ENCODE peak calls at places on chromosome 2, in seven cellular contexts. Z is hepatocyte, B is AG10803, C is fibroblast of lung, O is GM12865, N is A549, E is natural killer cell. X is an unnamed sample.

GRCh38 chr2:130756041-130756720 is 841 bp downstream of the AMER3 start:
- DNase-seq in Z (peak; percentile 81), B (no peak), C (no peak), O (no peak), N (peak; percentile 23), E (peak; percentile 33), X (no peak)

GRCh38 chr2:23199115-23199918 is 185.7 kb upstream of the KLHL29 start:
- DNase-seq in Z (no peak), B (peak; percentile 30), C (peak; percentile 36), O (peak; percentile 42), N (peak; percentile 13), E (no peak), X (no peak)

GRCh38 chr2:147968571-147968970 is 52.0 kb downstream of the ORC4 start:
- DNase-seq in Z (no peak), B (no peak), C (no peak), O (no peak), N (no peak), E (no peak), X (no peak)

GRCh38 chr2:53584986-53585385 is 182.6 kb upstream of the CHAC2 start:
- DNase-seq in Z (no peak), B (no peak), C (no peak), O (no peak), N (no peak), E (no peak), X (no peak)

GRCh38 chr2:32977228-32977758 is 30.5 kb downstream of the LTBP1 start:
- DNase-seq in Z (peak; percentile 42), B (no peak), C (peak; percentile 43), O (no peak), N (no peak), E (no peak), X (no peak)

GRCh38 chr2:21422050-21422449 is 298.3 kb downstream of the TDRD15 start:
- DNase-seq in Z (peak; percentile 51), B (no peak), C (peak; percentile 46), O (peak; percentile 64), N (no peak), E (no peak), X (no peak)

GRCh38 chr2:224284134-224284946 is 117.6 kb downstream of the FAM124B start:
- DNase-seq in Z (peak; percentile 41), B (peak; percentile 26), C (peak; percentile 54), O (peak; percentile 26), N (peak; percentile 10), E (no peak), X (no peak)

GRCh38 chr2:233756429-233757081 is 3.5 kb upstream of the UGT1A1 start:
- DNase-seq in Z (peak; percentile 58), B (no peak), C (no peak), O (no peak), N (peak; percentile 21), E (no peak), X (no peak)

GRCh38 chr2:204654679-204655078 is 109.4 kb downstream of the PARD3B start:
- DNase-seq in Z (no peak), B (peak; percentile 3), C (peak; percentile 53), O (no peak), N (no peak), E (no peak), X (no peak)

GRCh38 chr2:68889500-68889899 is 18.3 kb upstream of the BMP10 start:
- DNase-seq in Z (no peak), B (no peak), C (peak; percentile 27), O (no peak), N (no peak), E (no peak), X (no peak)

GRCh38 chr2:110837421-110838409 is 105.3 kb downstream of the ACOXL start:
- DNase-seq in Z (no peak), B (no peak), C (peak; percentile 3), O (no peak), N (no peak), E (no peak), X (no peak)

GRCh38 chr2:174750923-174751441 is 13.3 kb downstream of the CHRNA1 start:
- DNase-seq in Z (no peak), B (no peak), C (no peak), O (peak; percentile 82), N (no peak), E (peak; percentile 28), X (no peak)

GRCh38 chr2:158776236-158776635 is 18.9 kb upstream of the DAPL1 start:
- DNase-seq in Z (no peak), B (no peak), C (no peak), O (no peak), N (no peak), E (no peak), X (no peak)

GRCh38 chr2:158923641-158924040 is 44.8 kb upstream of the TANC1 start:
- DNase-seq in Z (no peak), B (no peak), C (no peak), O (no peak), N (no peak), E (no peak), X (no peak)

GRCh38 chr2:20977497-20977896 is 66.4 kb downstream of the APOB start:
- DNase-seq in Z (no peak), B (no peak), C (no peak), O (no peak), N (no peak), E (no peak), X (no peak)

GRCh38 chr2:41722668-41723369 is 325.0 kb upstream of the PKDCC start:
- DNase-seq in Z (no peak), B (peak; percentile 12), C (peak; percentile 72), O (peak; percentile 25), N (no peak), E (no peak), X (no peak)

GRCh38 chr2:130908832-130909231 is 72.1 kb downstream of the ARHGEF4 start:
- DNase-seq in Z (no peak), B (no peak), C (no peak), O (no peak), N (no peak), E (no peak), X (no peak)

GRCh38 chr2:36753706-36754221 is 57.3 kb downstream of the VIT start:
- DNase-seq in Z (no peak), B (no peak), C (no peak), O (no peak), N (no peak), E (no peak), X (no peak)

GRCh38 chr2:197240713-197241050 is 69.9 kb downstream of the ANKRD44 start:
- DNase-seq in Z (no peak), B (no peak), C (no peak), O (no peak), N (no peak), E (no peak), X (no peak)

GRCh38 chr2:75055820-75056675 is 97.6 kb downstream of the POLE4 start:
- DNase-seq in Z (no peak), B (peak; percentile 88), C (no peak), O (peak; percentile 94), N (no peak), E (no peak), X (no peak)

GRCh38 chr2:48479923-48480322 is 50.0 kb upstream of the STON1 start:
- DNase-seq in Z (peak; percentile 15), B (no peak), C (peak; percentile 34), O (no peak), N (no peak), E (no peak), X (no peak)

GRCh38 chr2:239383036-239383795 is 17.6 kb downstream of the HDAC4 start:
- DNase-seq in Z (no peak), B (no peak), C (no peak), O (no peak), N (no peak), E (no peak), X (no peak)

GRCh38 chr2:66897181-66897580 is 462.3 kb downstream of the MEIS1 start:
- DNase-seq in Z (no peak), B (peak; percentile 81), C (peak; percentile 42), O (no peak), N (no peak), E (no peak), X (no peak)

DNA sequence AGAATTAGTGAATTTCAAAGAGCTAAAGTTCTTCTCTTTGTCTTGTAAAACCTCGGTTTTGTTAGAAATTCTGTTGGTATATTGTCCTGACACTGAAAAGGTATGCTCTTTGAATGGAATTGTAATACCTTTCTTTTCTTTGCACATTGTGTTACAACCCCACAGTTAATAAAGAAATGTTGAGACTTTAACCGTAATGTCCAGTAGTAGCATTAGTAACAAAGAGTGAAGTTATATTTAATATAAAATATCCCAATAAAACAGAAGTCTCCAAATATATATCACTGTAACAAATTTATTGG is 69.8 kb downstream of the EHBP1 start:
- DNase-seq in Z (no peak), B (no peak), C (no peak), O (no peak), N (no peak), E (no peak), X (no peak)
- TF ChIP-seq CTCF in Z (no peak), B (no peak), C (no peak), O (no peak), N (no peak), E (peak; percentile 43), X (peak; percentile 35)

GRCh38 chr2:140597836-140598235 is 1533.0 kb downstream of the LRP1B start:
- DNase-seq in Z (no peak), B (no peak), C (no peak), O (peak; percentile 5), N (no peak), E (no peak), X (no peak)
- TF ChIP-seq CTCF in Z (no peak), B (no peak), C (no peak), O (no peak), N (no peak), E (no peak), X (no peak)

GRCh38 chr2:231243883-231244282 is 45.5 kb downstream of the ARMC9 start:
- DNase-seq in Z (no peak), B (no peak), C (no peak), O (no peak), N (no peak), E (no peak), X (no peak)

GRCh38 chr2:231244382-231245252 is 46.2 kb downstream of the ARMC9 start:
- DNase-seq in Z (no peak), B (no peak), C (no peak), O (no peak), N (no peak), E (no peak), X (no peak)

GRCh38 chr2:231246171-231246842 is 47.9 kb downstream of the ARMC9 start:
- DNase-seq in Z (no peak), B (no peak), C (no peak), O (no peak), N (no peak), E (no peak), X (no peak)

GRCh38 chr2:231241755-231242507 is 43.5 kb downstream of the ARMC9 start:
- DNase-seq in Z (no peak), B (peak; percentile 90), C (peak; percentile 11), O (no peak), N (no peak), E (no peak), X (no peak)

GRCh38 chr2:231245253-231246094 is 47.0 kb downstream of the ARMC9 start:
- DNase-seq in Z (no peak), B (no peak), C (peak; percentile 16), O (peak; percentile 45), N (no peak), E (no peak), X (no peak)
- TF ChIP-seq CTCF in Z (no peak), B (no peak), C (no peak), O (peak; percentile 33), N (no peak), E (no peak), X (no peak)

GRCh38 chr2:165420231-165420630 is 49.3 kb upstream of the CSRNP3 start:
- DNase-seq in Z (no peak), B (no peak), C (no peak), O (no peak), N (no peak), E (no peak), X (no peak)

GRCh38 chr2:165414187-165414586 is 55.3 kb upstream of the CSRNP3 start:
- DNase-seq in Z (no peak), B (no peak), C (no peak), O (no peak), N (no peak), E (no peak), X (no peak)

GRCh38 chr2:165417009-165417408 is 52.5 kb upstream of the CSRNP3 start:
- DNase-seq in Z (no peak), B (no peak), C (no peak), O (no peak), N (no peak), E (no peak), X (no peak)
- TF ChIP-seq CTCF in Z (no peak), B (no peak), C (no peak), O (no peak), N (no peak), E (no peak), X (no peak)

X was measured in type B pancreatic cell.